ENCODE peak calls at places on chromosome 12, in six cellular contexts. O is ovary; Q is fibroblast of lung; M is GM23338; V is CD8-positive, alpha-beta memory T cell; N is body of pancreas. F is an unnamed sample.
A peak's percentile ranks its signal among the peaks of the same experiment; 100 is the strongest.

GRCh38 chr12:90497923-90498545 is 456.9 kb downstream of the CCER1 start:
- DNase-seq in O (no peak), M (no peak), V (no peak), Q (no peak), N (no peak), F (no peak)

GRCh38 chr12:78887444-78887843 is 22.9 kb downstream of the SYT1 start:
- DNase-seq in O (no peak), Q (no peak), V (no peak), N (no peak), M (no peak), F (no peak)

GRCh38 chr12:122909442-122910288 is 13.7 kb upstream of the VPS37B start:
- DNase-seq in N (peak; percentile 56), Q (no peak), V (no peak), M (peak; percentile 45), O (no peak), F (no peak)

GRCh38 chr12:48817957-48818830 is at the start of gene CACNB3:
- DNase-seq in N (peak; percentile 66), M (peak; percentile 89), Q (peak; percentile 61), V (peak; percentile 85), O (peak; percentile 87), F (no peak)

GRCh38 chr12:125132698-125133400 is 67.6 kb downstream of the AACS start:
- DNase-seq in O (no peak), V (no peak), M (no peak), N (no peak), Q (peak; percentile 33), F (no peak)

GRCh38 chr12:31228811-31229792 is 96.8 kb downstream of the SINHCAF start:
- DNase-seq in M (no peak), N (peak; percentile 96), Q (no peak), O (no peak), V (no peak), F (no peak)

GRCh38 chr12:66733321-66733720 is 54.4 kb upstream of the GRIP1 start:
- DNase-seq in V (no peak), N (no peak), Q (no peak), M (no peak), O (no peak), F (no peak)

GRCh38 chr12:104747330-104747729 is 210.8 kb downstream of the SLC41A2 start:
- DNase-seq in V (no peak), Q (no peak), M (no peak), O (no peak), N (no peak), F (no peak)

GRCh38 chr12:117718559-117718958 is 250.2 kb downstream of the KSR2 start:
- DNase-seq in Q (no peak), M (no peak), N (no peak), O (no peak), V (no peak), F (no peak)

GRCh38 chr12:110536834-110537604 is 34.9 kb downstream of the RAD9B start:
- DNase-seq in M (no peak), N (no peak), Q (no peak), O (no peak), V (no peak), F (no peak)

GRCh38 chr12:11607313-11608081 is 42.0 kb upstream of the ETV6 start:
- DNase-seq in O (no peak), Q (peak; percentile 76), M (no peak), N (peak; percentile 51), V (no peak), F (no peak)

GRCh38 chr12:108980831-108981618 is 39.8 kb downstream of the SVOP start:
- DNase-seq in Q (peak; percentile 85), M (peak; percentile 13), O (no peak), N (no peak), V (no peak), F (peak; percentile 7)

GRCh38 chr12:79527498-79527897 is 163.3 kb downstream of the PAWR start:
- DNase-seq in V (no peak), O (no peak), N (no peak), Q (no peak), M (no peak), F (no peak)

GRCh38 chr12:75364918-75365317 is 26.0 kb upstream of the GLIPR1L2 start:
- DNase-seq in V (no peak), M (no peak), Q (no peak), N (no peak), O (no peak), F (no peak)

GRCh38 chr12:64171715-64172114 is 50.4 kb downstream of the KICS2 start:
- DNase-seq in M (no peak), Q (peak; percentile 87), N (no peak), O (no peak), V (no peak), F (no peak)

GRCh38 chr12:89244536-89244935 is 107.8 kb downstream of the DUSP6 start:
- DNase-seq in O (no peak), Q (peak; percentile 61), V (no peak), N (no peak), M (no peak), F (no peak)

GRCh38 chr12:20451759-20452158 is 83.4 kb downstream of the PDE3A start:
- DNase-seq in V (no peak), N (no peak), O (no peak), Q (peak; percentile 96), M (no peak), F (no peak)

GRCh38 chr12:12806784-12807516 is 6.2 kb upstream of the DDX47 start:
- DNase-seq in Q (no peak), M (no peak), N (no peak), O (no peak), V (no peak), F (no peak)
- H3K4me1 ChIP-seq in Q (peaks cover 18% of the 10 kb centered on the region), M (peaks cover 5% of the 10 kb centered on the region), N (peaks cover 8% of the 10 kb centered on the region), O (peaks cover 3% of the 10 kb centered on the region), V (peaks cover 36% of the 10 kb centered on the region), F (no peaks in the 10 kb centered on the region)

GRCh38 chr12:47811581-47812484 is 7.9 kb downstream of the HDAC7 start:
- DNase-seq in Q (peak; percentile 92), M (no peak), O (peak; percentile 84), N (no peak), V (no peak), F (no peak)

GRCh38 chr12:47812797-47813490 is 6.8 kb downstream of the HDAC7 start:
- DNase-seq in V (peak; percentile 93), O (peak; percentile 93), Q (peak; percentile 92), N (peak; percentile 78), M (peak; percentile 95), F (no peak)

GRCh38 chr12:47808574-47809380 is 10.9 kb downstream of the HDAC7 start:
- DNase-seq in M (peak; percentile 48), Q (no peak), N (no peak), V (peak; percentile 62), O (no peak), F (no peak)

GRCh38 chr12:47813491-47814196 is 6.1 kb downstream of the HDAC7 start:
- DNase-seq in N (no peak), Q (no peak), M (peak; percentile 57), O (no peak), V (no peak), F (no peak)

GRCh38 chr12:47811070-47811391 is 8.7 kb downstream of the HDAC7 start:
- DNase-seq in M (peak; percentile 43), O (no peak), Q (no peak), V (no peak), N (no peak), F (no peak)
- H3K4me3 ChIP-seq in M (no peak overlapping the region), O (no peak overlapping the region), Q (no peak overlapping the region), V (peak overlapping the region; percentile 19), N (no peak overlapping the region), F (no peak overlapping the region)

DNA sequence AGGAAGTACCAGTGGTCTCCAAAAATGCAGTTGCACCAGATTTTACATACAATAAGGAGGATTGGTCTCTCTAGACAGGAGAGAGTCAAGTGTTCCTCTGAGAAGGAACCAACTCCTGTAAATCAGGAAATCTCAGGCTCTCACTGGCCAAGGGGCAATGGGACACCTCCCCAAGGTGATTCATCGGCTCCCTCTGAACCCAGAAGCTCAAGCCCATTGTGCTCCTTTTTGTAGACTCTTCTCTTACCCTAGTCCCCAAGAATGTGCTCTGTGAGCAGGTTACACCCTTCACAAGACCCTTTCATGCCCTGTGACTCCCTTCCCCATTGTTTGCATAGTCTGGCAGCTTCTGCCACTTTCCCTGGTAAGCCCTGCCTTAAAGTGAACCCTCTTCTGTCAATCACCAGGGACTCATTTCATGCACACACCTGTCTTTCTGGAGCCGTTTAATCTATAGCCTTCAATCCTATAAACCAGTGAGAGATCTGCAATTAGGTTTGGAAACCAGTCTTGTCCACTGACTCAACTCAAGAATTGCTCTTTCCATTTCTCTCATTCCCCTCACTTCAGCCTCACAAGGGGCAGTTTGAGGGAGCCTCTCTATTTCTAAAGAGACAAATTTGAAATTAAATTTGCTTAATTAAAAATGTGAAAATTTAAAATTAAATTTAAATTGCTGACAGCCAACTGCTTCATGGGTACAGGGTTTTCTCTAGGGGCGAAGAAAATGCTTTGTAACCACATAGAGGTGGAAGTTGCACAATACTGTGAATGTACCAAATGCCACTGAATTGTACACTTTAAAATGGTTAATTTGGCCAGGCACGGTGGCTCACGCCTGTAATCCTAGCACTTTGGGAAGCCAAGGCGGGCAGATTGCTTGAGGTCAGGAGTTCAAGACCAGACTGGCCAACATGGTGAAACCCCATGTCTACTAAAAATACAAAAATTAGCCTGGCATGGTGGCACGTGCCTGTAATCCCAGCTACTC is 38.3 kb upstream of the LTA4H start:
- DNase-seq in O (no peak), N (no peak), V (no peak), M (peak; percentile 26), Q (no peak), F (no peak)
- H3K4me1 ChIP-seq in O (peaks cover 5% of the 10 kb centered on the region), N (no peaks in the 10 kb centered on the region), V (no peaks in the 10 kb centered on the region), M (peaks cover 12% of the 10 kb centered on the region), Q (no peaks in the 10 kb centered on the region), F (no peaks in the 10 kb centered on the region)

DNA sequence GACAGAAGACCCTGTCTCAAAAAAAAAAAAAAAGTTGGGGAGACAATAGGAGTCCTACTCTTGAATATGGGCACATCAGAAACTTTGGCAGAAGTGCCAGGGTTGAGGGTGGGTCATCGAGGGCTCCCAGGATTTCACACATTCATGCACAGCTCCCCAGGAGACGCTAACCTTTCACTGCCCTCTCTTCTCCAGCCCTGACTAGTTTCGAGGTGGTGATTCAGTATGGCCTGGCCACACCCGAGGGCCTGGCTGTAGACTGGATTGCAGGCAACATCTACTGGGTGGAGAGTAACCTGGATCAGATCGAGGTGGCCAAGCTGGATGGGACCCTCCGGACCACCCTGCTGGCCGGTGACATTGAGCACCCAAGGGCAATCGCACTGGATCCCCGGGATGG is 29.4 kb upstream of the LRP1-AS start:
- DNase-seq in O (no peak), M (no peak), V (no peak), Q (no peak), N (no peak), F (no peak)
- H3K4me3 ChIP-seq in O (no peak overlapping the region), M (no peak overlapping the region), V (no peak overlapping the region), Q (no peak overlapping the region), N (no peak overlapping the region), F (no peak overlapping the region)

GRCh38 chr12:46218509-46219095 is 50.2 kb downstream of the SLC38A1 start:
- DNase-seq in O (no peak), M (no peak), Q (no peak), N (no peak), V (no peak), F (no peak)
- H3K4me1 ChIP-seq in O (no peaks in the 10 kb centered on the region), M (peaks cover 28% of the 10 kb centered on the region), Q (no peaks in the 10 kb centered on the region), N (no peaks in the 10 kb centered on the region), V (peaks cover 95% of the 10 kb centered on the region), F (no peaks in the 10 kb centered on the region)

GRCh38 chr12:10363922-10364838 is 25.7 kb downstream of the KLRK1 start:
- DNase-seq in O (peak; percentile 64), M (no peak), N (peak; percentile 36), V (peak; percentile 58), Q (peak; percentile 50), F (no peak)
- H3K4me3 ChIP-seq in O (peak overlapping the region; percentile 59), M (peak overlapping the region; percentile 58), N (peak overlapping the region; percentile 30), V (peak overlapping the region; percentile 97), Q (peak overlapping the region; percentile 61), F (peak overlapping the region; percentile 41)

F was measured in iPS DF 6.9.